ENCODE peak calls at places on chromosomes 11 and 22, in four cellular contexts. N is Panc1, Q is GM23338, T is H9. H is an unnamed sample. For H3K27me3, the result is how much of the 10 kb centered on the place peaks cover.

GRCh38 chr11:108131993-108132392 is 10.6 kb downstream of the ACAT1 start:
- DNase-seq in N (no peak), Q (no peak), T (no peak), H (no peak)

GRCh38 chr11:98090861-98091575 is 929.7 kb upstream of the CNTN5 start:
- DNase-seq in N (no peak), Q (no peak), T (no peak), H (no peak)

GRCh38 chr11:96969251-96969650 is 579.4 kb downstream of the JRKL start:
- DNase-seq in N (no peak), Q (no peak), T (no peak), H (no peak)

GRCh38 chr11:102780491-102780918 is at the start of gene MMP10:
- DNase-seq in N (no peak), Q (peak), T (peak), H (peak)

GRCh38 chr11:27464155-27464759 is 8.3 kb downstream of the LGR4 start:
- DNase-seq in N (no peak), Q (peak), T (no peak), H (no peak)

GRCh38 chr11:33257897-33258630 is 883 bp downstream of the HIPK3 start:
- DNase-seq in N (peak), Q (peak), T (peak), H (peak)

GRCh38 chr11:60485987-60486386 is 6.6 kb upstream of the MS4A12 start:
- DNase-seq in N (peak), Q (peak), T (peak), H (peak)

GRCh38 chr11:19673924-19674390 is 38.7 kb upstream of the NAV2 start:
- DNase-seq in N (no peak), Q (peak), T (peak), H (no peak)

GRCh38 chr11:44781697-44782096 is 54.9 kb downstream of the TSPAN18 start:
- DNase-seq in N (no peak), Q (no peak), T (no peak), H (no peak)

GRCh38 chr11:1150095-1150494 is 7.7 kb upstream of the MUC5AC start:
- DNase-seq in N (no peak), Q (no peak), T (no peak), H (no peak)

GRCh38 chr11:8732748-8733241 is 50.2 kb downstream of the RPL27A start:
- DNase-seq in N (no peak), Q (no peak), T (no peak), H (no peak)

GRCh38 chr11:66119348-66120133 is 49.5 kb downstream of the PACS1 start:
- DNase-seq in N (peak), Q (peak), T (no peak), H (peak)

GRCh38 chr11:65590240-65590738 is 5.3 kb downstream of the KCNK7 start:
- DNase-seq in N (no peak), Q (no peak), T (no peak), H (no peak)

GRCh38 chr11:110712643-110713468 is 619 bp upstream of the ARHGAP20 start:
- DNase-seq in N (no peak), Q (peak), T (peak), H (no peak)

GRCh38 chr22:46043816-46044717 is 67.1 kb upstream of the WNT7B start:
- DNase-seq in N (no peak), Q (peak), T (peak), H (no peak)

GRCh38 chr11:113504071-113504470 is 28.9 kb upstream of the DRD2 start:
- DNase-seq in N (no peak), Q (no peak), T (no peak), H (no peak)

GRCh38 chr11:134486704-134487103 is 74.7 kb upstream of the B3GAT1 start:
- DNase-seq in N (no peak), Q (no peak), T (peak), H (no peak)

GRCh38 chr11:123125169-123125568 is 63.2 kb upstream of the HSPA8 start:
- DNase-seq in N (no peak), Q (no peak), T (no peak), H (no peak)

GRCh38 chr22:36244522-36245391 is 5.4 kb upstream of the APOL2 start:
- DNase-seq in N (no peak), Q (no peak), T (peak), H (no peak)

GRCh38 chr11:111635706-111636045 is 33.4 kb downstream of the SIK2 start:
- DNase-seq in N (no peak), Q (no peak), T (no peak), H (no peak)

DNA sequence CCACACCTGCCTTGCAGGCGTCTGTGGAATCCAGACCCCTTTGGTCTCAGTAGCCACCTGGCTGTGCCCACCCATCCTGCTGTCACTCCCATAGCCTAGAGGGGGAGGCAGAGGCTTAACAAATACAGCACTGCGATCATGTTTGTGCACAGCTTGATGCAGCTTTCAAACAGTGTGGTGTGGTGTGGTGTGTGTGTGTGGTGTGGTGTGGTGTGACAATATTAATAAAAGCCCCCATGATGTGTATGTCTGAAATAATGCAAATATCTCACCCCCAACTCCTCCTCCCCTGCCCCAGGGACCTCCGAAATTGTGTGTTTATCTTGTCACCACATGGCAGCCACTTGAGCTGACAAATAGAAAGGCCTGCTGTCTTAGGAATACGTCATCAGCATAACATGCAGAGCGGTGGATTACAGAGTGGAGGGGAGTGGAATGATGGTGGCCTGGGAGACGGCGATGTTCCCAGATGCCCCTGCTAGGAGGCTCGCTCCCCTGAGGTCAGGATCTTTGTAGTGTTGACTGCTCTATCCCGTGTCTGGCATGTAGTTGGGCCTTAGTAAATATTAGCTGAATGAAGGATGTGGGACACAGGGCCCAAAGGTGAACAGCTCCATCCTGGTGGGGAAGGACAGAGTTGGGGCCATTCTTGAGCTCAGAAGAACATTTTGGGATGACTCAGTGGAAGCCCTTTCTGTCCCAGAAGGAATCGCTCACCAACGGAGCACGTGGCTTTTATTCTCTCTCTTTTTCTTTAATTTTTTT is 2.8 kb downstream of the PDXP start:
- DNase-seq in N (no peak), Q (peak), T (no peak), H (no peak)
- H3K27me3 ChIP-seq in N (under half), Q (under half), T (under half), H (under half)

DNA sequence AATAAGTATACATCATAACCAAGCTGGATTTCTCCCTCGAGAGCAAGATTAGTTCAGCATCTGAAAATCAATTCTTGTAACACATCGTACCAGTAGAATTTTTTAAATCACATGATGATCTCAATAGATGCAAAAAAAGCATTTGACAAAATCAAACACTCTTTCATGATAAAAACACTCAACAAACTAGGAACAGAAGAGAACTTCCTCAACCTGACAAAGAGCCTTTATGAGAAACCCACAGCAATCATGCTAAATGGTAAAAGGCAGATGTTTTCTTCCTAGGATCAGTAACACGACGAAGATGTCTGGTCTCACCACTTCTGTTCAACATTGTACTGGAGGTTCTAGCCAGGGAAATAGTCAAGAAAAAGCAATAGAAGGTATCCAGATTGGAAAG is 34.1 kb upstream of the TMPRSS4 start:
- DNase-seq in N (no peak), Q (no peak), T (no peak), H (no peak)
- H3K27me3 ChIP-seq in N (under half), Q (under half), T (under half), H (under half)

GRCh38 chr11:57482782-57483569 is 22.6 kb downstream of the RTN4RL2 start:
- DNase-seq in N (no peak), Q (peak), T (peak), H (no peak)
- H3K27me3 ChIP-seq in N (under half), Q (under half), T (under half), H (under half)

GRCh38 chr22:49300241-49300640 is 527.4 kb downstream of the BRD1 start:
- DNase-seq in N (no peak), Q (no peak), T (peak), H (no peak)

GRCh38 chr22:49302530-49302929 is 525.1 kb downstream of the BRD1 start:
- DNase-seq in N (no peak), Q (no peak), T (peak), H (no peak)

GRCh38 chr22:49302150-49302460 is 525.6 kb downstream of the BRD1 start:
- DNase-seq in N (no peak), Q (no peak), T (no peak), H (no peak)

GRCh38 chr22:49300951-49301397 is 526.7 kb downstream of the BRD1 start:
- DNase-seq in N (no peak), Q (no peak), T (peak), H (no peak)

GRCh38 chr22:49301398-49302149 is 526.1 kb downstream of the BRD1 start:
- DNase-seq in N (no peak), Q (no peak), T (peak), H (no peak)
- H3K27me3 ChIP-seq in N (under half), Q (under half), T (under half), H (under half)

GRCh38 chr11:2447253-2447950 is 2.6 kb downstream of the KCNQ1 start:
- DNase-seq in N (no peak), Q (no peak), T (no peak), H (no peak)
- H3K27me3 ChIP-seq in N (under half), Q (half or more), T (under half), H (under half)

GRCh38 chr22:28893810-28894209 is 10.4 kb downstream of the ZNRF3 start:
- DNase-seq in N (no peak), Q (no peak), T (no peak), H (no peak)

GRCh38 chr22:28889625-28890024 is 6.3 kb downstream of the ZNRF3 start:
- DNase-seq in N (no peak), Q (no peak), T (no peak), H (no peak)

GRCh38 chr22:28892175-28892731 is 8.9 kb downstream of the ZNRF3 start:
- DNase-seq in N (no peak), Q (peak), T (no peak), H (no peak)

GRCh38 chr22:28894320-28894719 is 10.9 kb downstream of the ZNRF3 start:
- DNase-seq in N (no peak), Q (no peak), T (no peak), H (no peak)

DNA sequence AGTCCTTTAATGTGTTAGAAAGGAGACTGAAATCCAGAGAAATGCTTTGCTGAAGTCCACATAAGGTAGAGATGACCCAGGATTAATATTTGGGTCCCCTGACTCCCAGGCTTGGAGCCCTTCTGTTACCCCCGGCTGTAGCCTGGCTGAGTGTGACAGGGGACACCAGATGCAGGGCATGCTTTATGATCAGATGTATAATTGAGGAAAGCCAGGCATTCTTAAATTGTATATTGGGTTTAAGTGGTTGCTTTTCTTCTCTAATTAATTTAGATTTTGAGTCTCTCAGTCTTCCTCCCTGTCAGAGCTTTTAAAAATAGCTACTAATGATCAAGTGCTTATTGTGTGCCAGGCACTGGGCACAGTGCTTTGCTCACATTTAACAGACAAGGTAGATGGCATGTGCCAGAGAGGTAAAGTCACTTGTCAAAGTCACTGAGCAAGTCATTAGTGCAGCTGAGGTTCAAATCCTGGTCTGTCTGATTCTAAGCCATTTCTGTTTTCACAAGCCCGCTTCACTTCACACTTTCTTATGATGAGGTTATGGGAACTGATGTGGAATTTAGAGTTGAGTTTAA is 7.9 kb downstream of the ZNRF3 start:
- DNase-seq in N (no peak), Q (no peak), T (no peak), H (no peak)
- H3K27me3 ChIP-seq in N (under half), Q (under half), T (under half), H (under half)

DNA sequence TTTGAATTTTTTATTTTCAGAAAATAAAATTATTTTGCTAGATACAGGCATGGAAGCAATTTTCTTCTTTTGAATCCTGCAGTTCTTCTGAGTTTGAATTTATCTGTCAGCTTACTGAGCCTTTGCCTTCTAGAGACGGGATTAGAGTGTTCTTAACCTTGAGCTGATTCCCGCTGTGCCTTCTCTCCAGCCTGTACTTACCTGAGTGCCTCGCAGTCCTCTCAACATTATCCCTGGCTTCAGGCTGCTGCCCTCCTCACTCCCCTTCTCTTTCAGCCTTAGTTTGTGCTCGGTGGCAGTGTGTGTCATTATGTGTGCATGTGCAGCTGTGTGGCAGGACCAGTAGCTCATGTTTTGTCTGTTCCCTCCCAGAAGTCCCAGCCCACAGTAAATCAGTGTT is 24.3 kb downstream of the OSBP2 start:
- DNase-seq in N (no peak), Q (no peak), T (no peak), H (no peak)
- H3K27me3 ChIP-seq in N (under half), Q (under half), T (under half), H (under half)

DNA sequence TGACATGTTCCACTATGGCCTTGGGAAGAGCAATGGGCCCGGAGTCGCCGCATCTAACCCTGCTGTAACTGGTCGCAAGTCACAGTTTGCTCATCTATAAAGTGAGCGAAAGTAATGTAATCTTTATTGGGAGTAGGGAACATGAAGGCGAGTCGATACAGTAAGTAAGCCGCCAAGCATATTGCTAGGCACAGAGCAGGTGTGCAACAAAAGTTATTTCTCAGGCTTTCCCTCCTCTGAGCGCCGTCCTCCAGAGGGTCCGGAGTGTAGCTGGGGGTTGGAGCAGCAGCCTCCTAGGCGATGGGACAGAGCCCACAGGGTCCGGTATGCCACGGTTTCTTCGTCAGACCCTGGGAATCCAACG is 343 bp upstream of the SPON1 start:
- DNase-seq in N (no peak), Q (peak), T (no peak), H (no peak)
- H3K27me3 ChIP-seq in N (half or more), Q (half or more), T (under half), H (under half)